ENCODE peak calls at places on chromosomes 11 and 22, in five cellular contexts. Y, J, I, T and L are unnamed samples. For H3K4me1, the result is how much of the 10 kb centered on the place peaks cover.

GRCh38 chr11:92642146-92642919 is 327.1 kb upstream of the MTNR1B start:
- DNase-seq in Y (no peak), I (no peak), J (peak), T (no peak), L (no peak)

GRCh38 chr11:47552086-47552580 is 799 bp downstream of the CELF1 start:
- DNase-seq in J (peak), T (peak), I (peak), Y (no peak), L (peak)

GRCh38 chr11:74465291-74465708 is 2.0 kb downstream of the KCNE3 start:
- DNase-seq in J (no peak), I (peak), T (no peak), Y (no peak), L (no peak)

GRCh38 chr11:121892131-121892681 is 223.8 kb downstream of the BLID start:
- DNase-seq in T (peak), J (peak), Y (no peak), I (no peak), L (no peak)

GRCh38 chr11:66473167-66473566 is 6.5 kb downstream of the PELI3 start:
- DNase-seq in J (no peak), I (no peak), T (no peak), Y (no peak), L (no peak)

GRCh38 chr11:69361048-69361447 is 67.1 kb downstream of the MYEOV start:
- DNase-seq in T (no peak), J (no peak), I (no peak), Y (peak), L (no peak)

GRCh38 chr11:112364962-112365481 is 104.4 kb upstream of the PLET1 start:
- DNase-seq in J (peak), T (no peak), Y (no peak), I (no peak), L (no peak)

GRCh38 chr22:42714768-42715430 is 5.8 kb downstream of the A4GALT start:
- DNase-seq in J (peak), T (no peak), I (no peak), Y (no peak), L (no peak)

GRCh38 chr11:93303689-93304088 is 26.9 kb upstream of the DEUP1 start:
- DNase-seq in Y (no peak), T (no peak), I (no peak), J (no peak), L (peak)

GRCh38 chr11:70519117-70519516 is 120.8 kb downstream of the CTTN start:
- DNase-seq in I (no peak), T (no peak), Y (no peak), J (no peak), L (no peak)

GRCh38 chr22:47153854-47154542 is 391.5 kb downstream of the TBC1D22A start:
- DNase-seq in I (peak), J (no peak), Y (no peak), T (no peak), L (no peak)

GRCh38 chr11:42906226-42906625 is 405.6 kb upstream of the API5 start:
- DNase-seq in J (no peak), Y (no peak), T (no peak), I (no peak), L (no peak)

GRCh38 chr22:22395230-22395629 is 113.3 kb downstream of the ZNF280B start:
- DNase-seq in I (no peak), Y (no peak), T (no peak), J (no peak), L (no peak)
- H3K27ac ChIP-seq in I (no peak), Y (no peak), T (no peak), J (no peak), L (no peak)

DNA sequence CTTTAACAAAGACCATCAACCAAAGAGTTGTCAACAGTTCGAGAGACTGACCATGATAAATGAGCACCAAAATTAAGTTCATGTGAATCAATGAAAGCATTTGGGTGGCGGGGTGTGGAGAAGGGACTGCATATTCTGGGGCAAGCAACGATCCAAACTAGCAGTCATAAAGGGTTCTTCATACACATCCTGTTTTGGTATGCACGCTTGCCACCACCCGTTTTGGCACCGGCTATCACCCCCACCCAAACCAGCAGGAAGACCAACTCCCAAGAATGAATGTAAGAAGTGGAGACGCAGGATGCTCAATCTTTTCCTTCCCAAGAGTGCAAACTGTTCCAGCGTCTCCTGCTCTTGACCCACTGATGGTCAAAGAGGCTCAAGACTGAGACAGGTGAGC is 80.8 kb downstream of the SGSM3 start:
- DNase-seq in J (no peak), Y (no peak), I (no peak), T (no peak), L (no peak)
- H3K4me1 ChIP-seq in J (under half), Y (under half), I (under half), T (under half), L (half or more)

DNA sequence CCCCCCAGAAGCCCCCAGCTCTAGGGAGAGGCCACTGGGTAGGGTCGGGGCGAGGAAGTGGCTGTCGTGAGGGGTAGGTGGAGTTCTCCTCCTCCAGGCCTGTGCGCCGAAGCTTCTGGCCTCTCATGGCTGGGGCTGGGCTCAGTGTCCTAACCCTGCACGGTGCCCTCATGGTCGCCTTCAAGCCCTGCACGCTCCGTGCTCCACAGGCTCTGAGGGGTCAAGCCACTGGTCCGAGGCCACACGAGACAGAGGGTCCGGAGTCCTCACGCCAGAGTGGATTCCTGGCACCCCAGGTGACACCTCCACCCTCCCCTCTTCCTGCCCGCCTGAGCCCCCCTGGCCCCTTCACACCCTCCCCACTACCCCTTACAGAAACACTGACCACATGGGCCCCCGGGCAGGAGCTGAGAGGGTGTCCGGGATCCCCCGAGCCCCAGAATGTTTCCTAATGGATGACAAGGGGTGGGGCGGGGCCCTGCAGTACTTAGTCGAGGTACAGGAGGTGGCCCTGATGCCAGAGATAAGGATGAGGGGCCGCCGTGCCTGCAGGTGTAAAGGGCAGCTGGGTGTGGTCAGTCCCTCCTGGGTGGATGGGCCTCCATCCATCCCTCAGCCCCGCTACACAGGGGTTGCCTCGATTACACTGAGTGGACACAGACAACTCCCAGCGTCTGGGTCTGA is 1.0 kb upstream of the CDHR5 start:
- DNase-seq in Y (no peak), T (no peak), J (no peak), I (peak), L (no peak)
- H3K4me3 ChIP-seq in Y (no peak), T (no peak), J (no peak), I (no peak), L (no peak)

DNA sequence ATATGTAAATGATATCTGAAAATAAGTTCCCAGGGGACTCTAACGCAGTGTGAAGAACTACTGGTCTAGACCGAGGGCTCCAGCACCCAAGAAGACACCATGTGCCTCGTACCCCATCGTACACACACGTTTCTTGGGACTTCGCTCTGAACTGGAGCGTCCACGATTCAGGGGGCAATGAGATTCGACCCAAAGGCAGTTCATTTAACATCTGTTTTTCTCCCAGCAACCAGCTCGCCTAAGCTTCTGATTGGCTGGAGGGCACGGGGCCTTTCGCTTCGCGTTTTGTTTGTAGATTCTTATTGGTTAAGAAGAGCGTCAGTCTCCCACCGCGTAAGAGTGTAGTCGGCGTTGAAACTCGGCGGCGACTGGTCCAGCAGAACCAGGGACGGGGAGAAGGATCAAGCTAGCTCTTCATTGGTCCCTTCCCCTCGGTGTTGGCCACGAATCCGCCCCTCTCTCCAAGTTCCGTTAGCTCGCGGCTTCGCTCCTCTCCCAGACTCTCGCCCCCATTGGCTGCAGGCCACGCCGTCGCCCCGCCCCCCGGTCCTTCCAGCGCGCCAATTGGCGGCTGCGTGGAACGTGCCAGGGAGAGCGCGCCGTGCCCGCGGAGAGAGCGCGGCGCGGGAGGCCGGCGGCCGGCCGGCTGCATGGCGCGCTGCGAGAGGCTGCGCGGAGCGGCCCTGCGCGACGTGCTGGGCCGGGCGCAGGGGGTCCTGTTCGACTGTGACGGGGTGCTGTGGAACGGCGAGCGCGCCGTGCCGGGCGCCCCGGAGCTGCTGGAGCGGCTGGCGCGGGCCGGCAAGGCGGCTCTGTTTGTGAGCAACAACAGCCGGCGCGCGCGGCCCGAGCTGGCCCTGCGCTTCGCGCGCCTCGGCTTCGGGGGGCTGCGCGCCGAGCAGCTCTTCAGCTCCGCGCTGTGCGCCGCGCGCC is at the start of gene PDXP:
- DNase-seq in I (peak), T (peak), Y (peak), J (peak), L (peak)
- H3K27ac ChIP-seq in I (peak), T (peak), Y (peak), J (peak), L (peak)

GRCh38 chr11:63869686-63870085 is 30.8 kb downstream of the MARK2 start:
- DNase-seq in J (no peak), T (no peak), I (no peak), Y (no peak), L (no peak)
- H3K4me1 ChIP-seq in J (under half), T (half or more), I (half or more), Y (under half), L (half or more)